ENCODE peak calls at places on chromosome 22, in nine cellular contexts. Y is HAP-1; G is endodermal cell; S is prostate gland; H is A549; U is thoracic aorta; R is CD4-positive, CD25-positive, alpha-beta regulatory T cell; O is neural progenitor cell; X is tibial artery. F is an unnamed sample. For H3K9me3, the result is how much of the 10 kb centered on the place peaks cover.

GRCh38 chr22:27488456-27489224 is 312.9 kb downstream of the MN1 start:
- DNase-seq in Y (no peak), G (no peak), S (no peak), H (no peak), U (no peak), R (no peak), O (no peak), X (peak), F (no peak)

GRCh38 chr22:30004689-30005088 is 75.6 kb upstream of the HORMAD2 start:
- DNase-seq in Y (no peak), G (no peak), S (no peak), H (no peak), U (no peak), R (no peak), O (no peak), X (no peak), F (peak)

GRCh38 chr22:30875481-30876215 is 92.9 kb downstream of the MORC2 start:
- DNase-seq in Y (no peak), G (peak), S (no peak), H (no peak), U (no peak), R (no peak), O (no peak), X (peak), F (peak)

GRCh38 chr22:44578516-44579230 is 80.6 kb upstream of the RTL6 start:
- DNase-seq in Y (no peak), G (no peak), S (no peak), H (no peak), U (no peak), R (no peak), O (no peak), X (no peak), F (no peak)

GRCh38 chr22:18954333-18954732 is 18.2 kb upstream of the PRODH start:
- DNase-seq in Y (peak), G (peak), S (peak), H (peak), U (no peak), R (peak), O (peak), X (peak), F (peak)

GRCh38 chr22:39519681-39520053 is 695 bp upstream of the ATF4 start:
- DNase-seq in Y (no peak), G (no peak), S (peak), H (peak), U (no peak), R (no peak), O (peak), X (peak), F (peak)

GRCh38 chr22:23315341-23315917 is 135.1 kb downstream of the BCR start:
- DNase-seq in Y (peak), G (peak), S (peak), H (peak), U (no peak), R (peak), O (peak), X (peak), F (peak)

GRCh38 chr22:23205330-23205729 is 25.0 kb downstream of the BCR start:
- DNase-seq in Y (no peak), G (no peak), S (no peak), H (no peak), U (no peak), R (no peak), O (no peak), X (no peak), F (no peak)

GRCh38 chr22:49253656-49254055 is 574.0 kb downstream of the BRD1 start:
- DNase-seq in Y (no peak), G (no peak), S (no peak), H (no peak), U (no peak), R (no peak), O (no peak), X (peak), F (no peak)

GRCh38 chr22:49255741-49256318 is 571.8 kb downstream of the BRD1 start:
- DNase-seq in Y (no peak), G (peak), S (no peak), H (no peak), U (no peak), R (no peak), O (no peak), X (peak), F (no peak)

GRCh38 chr22:49258107-49259010 is 569.3 kb downstream of the BRD1 start:
- DNase-seq in Y (no peak), G (peak), S (no peak), H (no peak), U (no peak), R (no peak), O (no peak), X (peak), F (no peak)

GRCh38 chr22:49257551-49257951 is 570.1 kb downstream of the BRD1 start:
- DNase-seq in Y (no peak), G (peak), S (no peak), H (no peak), U (no peak), R (no peak), O (no peak), X (peak), F (no peak)

GRCh38 chr22:49255154-49255553 is 572.5 kb downstream of the BRD1 start:
- DNase-seq in Y (no peak), G (peak), S (no peak), H (no peak), U (no peak), R (no peak), O (no peak), X (peak), F (no peak)
- H3K9me3 ChIP-seq in Y (under half), G (under half), S (under half), H (under half), U (under half), R (under half), O (under half), X (under half), F (under half)

DNA sequence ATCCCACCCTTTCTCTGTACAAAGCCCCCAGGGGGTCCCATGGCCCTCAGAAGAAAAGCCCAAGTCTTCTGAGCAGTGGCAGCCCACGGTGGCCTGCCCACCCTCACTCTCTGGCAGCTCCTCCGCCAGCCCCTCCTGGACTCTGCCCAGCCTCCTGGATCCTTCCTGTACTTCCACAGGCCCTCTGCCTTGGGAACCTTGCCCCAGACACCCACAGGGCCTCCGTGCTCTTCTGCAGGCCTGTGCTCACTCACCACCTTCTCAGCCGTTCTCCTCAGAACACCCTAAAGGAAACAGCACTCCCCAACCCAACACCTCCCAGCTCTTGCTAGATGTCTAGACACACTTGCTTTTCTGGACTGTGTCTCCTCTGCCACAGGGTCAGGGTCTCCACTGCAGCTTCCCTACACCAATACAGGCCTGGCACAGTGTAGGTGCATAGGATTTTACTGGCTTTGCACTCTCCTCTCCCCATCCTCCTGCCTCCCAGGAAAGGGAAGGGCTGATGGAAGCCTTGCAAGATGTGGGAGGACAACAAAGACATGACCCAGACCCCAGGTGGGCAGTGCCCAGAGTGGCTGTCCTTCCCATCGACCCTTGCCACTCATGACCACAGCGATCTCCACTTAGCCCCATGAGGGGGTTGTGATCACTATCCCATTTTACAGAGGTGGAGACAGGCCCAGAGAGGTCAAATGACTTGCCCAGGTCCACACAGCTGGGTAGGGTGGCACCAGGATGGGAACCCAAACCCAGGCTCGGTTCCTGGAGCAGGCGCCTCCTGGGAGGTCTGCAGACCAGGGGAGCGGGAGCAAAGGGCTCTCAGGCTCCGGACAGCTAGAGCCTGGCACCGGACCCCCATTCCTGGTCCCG is 2.0 kb downstream of the SCARF2 start:
- DNase-seq in Y (no peak), G (peak), S (no peak), H (no peak), U (no peak), R (no peak), O (no peak), X (no peak), F (no peak)
- H3K4me3 ChIP-seq in Y (peak), G (peak), S (peak), H (no peak), U (peak), R (no peak), O (peak), X (peak), F (peak)

GRCh38 chr22:25992331-25992730 is 176.9 kb upstream of the SEZ6L start:
- DNase-seq in Y (no peak), G (no peak), S (no peak), H (no peak), U (no peak), R (no peak), O (no peak), X (no peak), F (no peak)

GRCh38 chr22:25990940-25991339 is 178.3 kb upstream of the SEZ6L start:
- DNase-seq in Y (no peak), G (no peak), S (no peak), H (no peak), U (no peak), R (no peak), O (no peak), X (no peak), F (no peak)

GRCh38 chr22:25987948-25988347 is 181.3 kb upstream of the SEZ6L start:
- DNase-seq in Y (no peak), G (no peak), S (no peak), H (no peak), U (no peak), R (no peak), O (no peak), X (no peak), F (no peak)
- H3K9me3 ChIP-seq in Y (under half), G (under half), S (under half), H (under half), U (under half), R (under half), O (under half), X (under half), F (under half)

GRCh38 chr22:28956506-28956905 is 73.1 kb downstream of the ZNRF3 start:
- DNase-seq in Y (no peak), G (no peak), S (no peak), H (no peak), U (no peak), R (no peak), O (no peak), X (no peak), F (no peak)
- H3K4me3 ChIP-seq in Y (no peak), G (no peak), S (no peak), H (no peak), U (no peak), R (no peak), O (no peak), X (no peak), F (no peak)

DNA sequence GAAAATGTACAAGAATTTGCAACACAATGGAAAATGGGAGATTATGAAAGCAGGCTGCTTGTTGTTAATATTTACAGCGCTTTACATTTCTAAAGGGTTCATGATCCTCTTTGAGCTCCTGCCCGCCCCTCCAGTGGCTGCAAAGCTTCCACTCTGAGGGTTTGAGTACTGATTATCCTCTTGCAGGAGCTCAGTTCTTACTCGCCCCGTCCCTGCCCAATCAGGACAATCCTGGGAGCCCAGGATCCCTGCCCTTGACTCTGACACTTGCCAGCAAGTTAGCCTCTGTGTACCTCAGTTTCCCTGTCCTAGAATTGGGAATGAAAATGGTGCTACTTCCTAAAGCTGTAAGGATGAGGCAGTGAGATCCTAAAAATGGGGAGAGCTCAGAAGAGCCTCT is 645.2 kb downstream of the TBC1D22A start:
- DNase-seq in Y (peak), G (no peak), S (no peak), H (no peak), U (no peak), R (no peak), O (no peak), X (no peak), F (no peak)
- H3K9me3 ChIP-seq in Y (under half), G (under half), S (under half), H (under half), U (under half), R (under half), O (under half), X (under half), F (under half)

GRCh38 chr22:37588540-37589215 is 8.8 kb upstream of the LGALS2 start:
- DNase-seq in Y (no peak), G (no peak), S (no peak), H (no peak), U (no peak), R (no peak), O (no peak), X (no peak), F (no peak)

GRCh38 chr22:37594237-37594636 is 14.3 kb upstream of the LGALS2 start:
- DNase-seq in Y (no peak), G (no peak), S (no peak), H (no peak), U (no peak), R (no peak), O (no peak), X (no peak), F (no peak)

GRCh38 chr22:37589607-37590006 is 9.7 kb upstream of the LGALS2 start:
- DNase-seq in Y (no peak), G (peak), S (no peak), H (no peak), U (no peak), R (no peak), O (no peak), X (no peak), F (no peak)

DNA sequence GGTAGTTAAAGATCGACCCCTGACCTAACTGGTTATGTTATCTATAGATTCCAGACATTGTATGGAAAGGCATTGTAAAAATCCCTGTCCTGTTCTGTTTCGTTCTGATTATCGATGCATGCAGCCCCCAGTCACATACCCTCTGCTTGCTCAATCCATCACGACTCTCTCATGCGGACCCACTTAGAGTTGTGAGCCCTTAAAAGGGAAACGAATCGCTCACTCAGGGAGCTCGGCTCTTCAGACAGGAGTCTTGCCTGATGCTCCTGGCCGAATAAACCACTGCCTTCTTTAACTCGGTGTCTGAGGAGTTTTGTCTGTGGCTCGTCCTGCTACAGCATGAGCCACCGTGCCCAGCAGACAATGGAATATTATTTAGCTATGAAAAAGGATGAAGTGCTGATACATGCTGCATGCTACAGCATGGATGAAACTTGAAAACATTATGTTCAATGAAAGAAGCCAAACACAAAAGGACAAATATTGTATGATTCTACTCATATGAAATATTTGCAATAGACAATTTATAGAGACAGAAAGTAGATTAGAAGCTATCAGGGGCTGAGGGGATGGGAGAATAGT is 12.0 kb upstream of the LGALS2 start:
- DNase-seq in Y (no peak), G (no peak), S (no peak), H (no peak), U (no peak), R (no peak), O (no peak), X (no peak), F (no peak)
- H3K4me3 ChIP-seq in Y (peak), G (no peak), S (no peak), H (peak), U (peak), R (peak), O (peak), X (no peak), F (peak)

GRCh38 chr22:48516571-48516970 is 1311.1 kb downstream of the BRD1 start:
- DNase-seq in Y (no peak), G (no peak), S (no peak), H (no peak), U (no peak), R (no peak), O (no peak), X (no peak), F (no peak)

GRCh38 chr22:48513446-48513845 is 1314.2 kb downstream of the BRD1 start:
- DNase-seq in Y (no peak), G (no peak), S (no peak), H (no peak), U (no peak), R (no peak), O (no peak), X (no peak), F (no peak)

GRCh38 chr22:48517039-48518030 is 1310.3 kb downstream of the BRD1 start:
- DNase-seq in Y (no peak), G (peak), S (no peak), H (peak), U (no peak), R (no peak), O (peak), X (no peak), F (no peak)

GRCh38 chr22:48513929-48514328 is 1313.7 kb downstream of the BRD1 start:
- DNase-seq in Y (no peak), G (no peak), S (no peak), H (no peak), U (no peak), R (no peak), O (no peak), X (no peak), F (no peak)

GRCh38 chr22:48515571-48516200 is 1312.0 kb downstream of the BRD1 start:
- DNase-seq in Y (no peak), G (no peak), S (no peak), H (no peak), U (no peak), R (no peak), O (no peak), X (no peak), F (no peak)
- H3K9me3 ChIP-seq in Y (under half), G (under half), S (under half), H (under half), U (under half), R (under half), O (under half), X (under half), F (under half)

GRCh38 chr22:49850021-49850911 is 3.4 kb upstream of the ZBED4 start:
- DNase-seq in Y (no peak), G (no peak), S (no peak), H (no peak), U (no peak), R (no peak), O (no peak), X (no peak), F (no peak)

GRCh38 chr22:49850959-49851815 is 2.5 kb upstream of the ZBED4 start:
- DNase-seq in Y (no peak), G (peak), S (no peak), H (no peak), U (no peak), R (no peak), O (no peak), X (no peak), F (no peak)

GRCh38 chr22:49849161-49850020 is 4.3 kb upstream of the ZBED4 start:
- DNase-seq in Y (no peak), G (no peak), S (no peak), H (no peak), U (no peak), R (no peak), O (no peak), X (no peak), F (no peak)

GRCh38 chr22:49847751-49848689 is 5.6 kb upstream of the ZBED4 start:
- DNase-seq in Y (no peak), G (peak), S (no peak), H (no peak), U (no peak), R (no peak), O (peak), X (no peak), F (no peak)

GRCh38 chr22:49848690-49849160 is 4.9 kb upstream of the ZBED4 start:
- DNase-seq in Y (no peak), G (no peak), S (no peak), H (no peak), U (no peak), R (no peak), O (no peak), X (no peak), F (no peak)
- H3K4me3 ChIP-seq in Y (peak), G (peak), S (peak), H (peak), U (peak), R (no peak), O (peak), X (peak), F (no peak)